ENCODE peak calls at places on chromosomes 4 and X, in four cellular contexts. X, D, G and O are unnamed samples. For H3K27me3 and H3K4me1, the result is how much of the 10 kb centered on the place peaks cover.

GRCh38 chr4:86496094-86497060 is 97.7 kb upstream of the PTPN13 start:
- DNase-seq in X (peak), D (peak), G (peak), O (no peak)

GRCh38 chr4:88527787-88528186 is 4.2 kb upstream of the PYURF start:
- DNase-seq in X (no peak), D (no peak), G (peak), O (no peak)

GRCh38 chrX:45748443-45748842 is 547.8 kb upstream of the DIPK2B start:
- DNase-seq in G (no peak), X (no peak), D (no peak), O (no peak)

GRCh38 chrX:5474282-5474681 is 754.4 kb downstream of the NLGN4X start:
- DNase-seq in G (no peak), X (no peak), D (no peak), O (no peak)

GRCh38 chrX:17638731-17639130 is 98.6 kb upstream of the SCML1 start:
- DNase-seq in G (no peak), X (no peak), D (no peak), O (no peak)

GRCh38 chrX:44873415-44874270 is 655 bp downstream of the KDM6A start:
- DNase-seq in X (peak), G (peak), D (peak), O (peak)

GRCh38 chrX:139388234-139388633 is 142.3 kb upstream of the F9 start:
- DNase-seq in D (no peak), G (no peak), X (no peak), O (no peak)

GRCh38 chr4:24991015-24991414 is 39.7 kb downstream of the LGI2 start:
- DNase-seq in D (no peak), X (no peak), G (no peak), O (no peak)

GRCh38 chr4:181479145-181479544 is 764.1 kb upstream of the TENM3 start:
- DNase-seq in X (no peak), G (no peak), D (no peak), O (no peak)

GRCh38 chr4:52657317-52657629 is 1.8 kb downstream of the USP46 start:
- DNase-seq in D (no peak), G (no peak), X (no peak), O (no peak)

GRCh38 chr4:108172231-108172779 is 3.6 kb upstream of the LEF1 start:
- DNase-seq in D (no peak), X (no peak), G (peak), O (no peak)

GRCh38 chrX:10045327-10046000 is 78.3 kb downstream of the CLDN34 start:
- DNase-seq in D (peak), X (no peak), G (no peak), O (no peak)

GRCh38 chr4:11720292-11720691 is 291.6 kb upstream of the HS3ST1 start:
- DNase-seq in D (no peak), X (no peak), G (peak), O (no peak)

GRCh38 chr4:20430555-20430954 is 178.8 kb downstream of the SLIT2 start:
- DNase-seq in D (no peak), X (no peak), G (no peak), O (no peak)

GRCh38 chr4:31613946-31614623 is 893.9 kb downstream of the PCDH7 start:
- DNase-seq in D (no peak), G (peak), X (peak), O (no peak)

GRCh38 chrX:136250191-136251041 is 784 bp downstream of the MAP7D3 start:
- DNase-seq in X (peak), G (no peak), D (no peak), O (no peak)

GRCh38 chr4:81698536-81698935 is 226.8 kb upstream of the RASGEF1B start:
- DNase-seq in D (no peak), X (no peak), G (no peak), O (no peak)

GRCh38 chr4:76058888-76059426 is 15.6 kb upstream of the ART3 start:
- DNase-seq in D (no peak), X (no peak), G (no peak), O (no peak)

GRCh38 chrX:39470588-39471155 is 627.1 kb downstream of the BCOR start:
- DNase-seq in D (no peak), G (no peak), X (no peak), O (no peak)

GRCh38 chr4:6019316-6020263 is 1.4 kb upstream of the C4orf50 start:
- DNase-seq in X (peak), D (peak), G (peak), O (no peak)

GRCh38 chr4:40547446-40548132 is 82.1 kb downstream of the RBM47 start:
- DNase-seq in X (no peak), G (no peak), D (no peak), O (no peak)

GRCh38 chr4:123438031-123438430 is 41.4 kb downstream of the SPRY1 start:
- DNase-seq in D (peak), G (no peak), X (no peak), O (no peak)

GRCh38 chr4:100786481-100786880 is 268.7 kb upstream of the EMCN start:
- DNase-seq in G (no peak), D (no peak), X (no peak), O (no peak)

GRCh38 chr4:102665527-102665926 is 95.2 kb downstream of the MANBA start:
- DNase-seq in G (no peak), D (no peak), X (no peak), O (no peak)

GRCh38 chr4:154421618-154422017 is 70.0 kb downstream of the DCHS2 start:
- DNase-seq in D (no peak), G (no peak), X (no peak), O (no peak)

GRCh38 chr4:120327276-120327675 is 260.6 kb upstream of the MAD2L1 start:
- DNase-seq in X (no peak), G (no peak), D (no peak), O (no peak)

DNA sequence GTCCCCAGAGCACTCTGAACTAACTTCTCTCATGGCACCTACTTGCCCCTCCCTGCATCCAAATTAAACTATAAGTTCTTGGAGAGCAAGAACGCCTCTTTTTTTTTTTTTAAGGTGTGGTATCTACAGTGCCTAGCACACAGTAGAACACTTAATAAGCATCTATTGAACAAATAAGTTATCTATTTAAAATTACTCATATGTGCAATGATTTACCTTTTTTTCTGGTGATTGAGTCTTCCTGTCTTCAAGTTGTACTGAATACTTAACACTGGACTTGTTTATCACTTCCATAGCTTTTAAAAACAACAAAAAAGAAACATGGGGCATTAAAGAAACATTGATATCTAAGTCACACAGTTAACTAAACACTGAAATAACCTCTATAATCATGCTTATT is 29.1 kb downstream of the HAUS3 start:
- DNase-seq in D (no peak), X (no peak), G (no peak), O (no peak)
- H3K27me3 ChIP-seq in D (under half), X (under half), G (under half), O (under half)

GRCh38 chrX:118718737-118719136 is 8.7 kb upstream of the IL13RA1 start:
- DNase-seq in D (no peak), X (no peak), G (no peak), O (no peak)

GRCh38 chrX:118724352-118724751 is 3.1 kb upstream of the IL13RA1 start:
- DNase-seq in G (no peak), X (no peak), D (no peak), O (no peak)

GRCh38 chrX:118723376-118723775 is 4.0 kb upstream of the IL13RA1 start:
- DNase-seq in G (peak), X (no peak), D (no peak), O (no peak)

GRCh38 chrX:118717703-118718391 is 9.6 kb upstream of the IL13RA1 start:
- DNase-seq in D (no peak), G (no peak), X (no peak), O (no peak)

DNA sequence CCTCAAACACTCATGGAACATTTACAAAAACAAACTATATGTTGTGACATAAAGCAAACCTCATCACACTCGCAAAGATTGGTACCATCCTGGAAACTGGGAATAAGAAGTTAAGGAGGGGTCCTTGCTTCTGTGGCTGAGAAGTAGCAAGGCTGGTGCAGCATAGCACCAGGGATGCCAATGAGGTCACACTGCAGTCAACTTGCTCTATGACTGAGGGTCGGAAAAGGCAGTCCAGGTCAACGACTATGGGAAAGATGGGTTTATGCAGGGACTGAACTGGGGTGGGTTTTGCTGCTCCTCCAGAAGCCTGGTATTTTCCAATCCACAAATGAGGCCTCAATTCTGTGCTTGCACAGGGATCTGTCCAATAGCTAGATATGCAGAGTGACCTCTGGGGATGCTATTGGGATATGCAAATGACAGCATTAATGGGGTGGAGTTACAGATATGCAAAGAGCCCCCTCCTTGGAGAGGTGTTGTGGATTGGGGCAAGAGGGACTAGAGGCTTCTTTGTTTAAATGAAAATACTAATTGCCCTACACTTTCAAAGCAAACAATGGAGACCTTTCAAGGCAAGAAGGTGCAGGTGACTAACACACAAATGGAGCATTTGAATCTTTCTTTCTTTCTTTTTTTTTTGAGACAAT is 7.2 kb upstream of the IL13RA1 start:
- DNase-seq in G (no peak), D (no peak), X (no peak), O (no peak)
- H3K4me1 ChIP-seq in G (under half), D (under half), X (under half), O (under half)

DNA sequence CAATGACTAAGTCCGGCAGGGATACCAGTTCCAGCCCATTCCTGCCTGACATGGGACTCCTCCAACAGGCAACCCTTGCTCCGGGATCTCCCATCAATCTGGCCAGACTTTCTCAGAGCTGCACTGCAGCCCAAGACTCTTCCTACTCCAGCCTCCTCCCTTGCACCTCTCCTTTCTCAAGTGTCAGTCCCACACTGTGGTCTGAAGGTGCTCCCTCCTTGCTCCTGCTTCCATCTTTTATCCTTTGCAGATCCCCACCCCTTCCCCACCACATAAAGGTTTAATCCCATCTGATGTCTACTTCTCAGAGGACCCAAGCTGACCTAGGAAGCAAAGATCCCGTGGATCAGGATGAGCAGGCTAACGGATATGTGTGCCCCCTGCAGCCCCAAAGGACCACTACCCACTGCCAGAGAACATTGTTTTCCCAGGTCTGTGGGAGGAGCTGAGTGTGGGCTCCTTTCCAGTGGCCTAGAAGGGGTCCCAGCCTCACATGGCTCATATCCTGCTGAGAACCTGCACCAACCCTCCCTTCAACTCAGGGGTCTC is 33.3 kb upstream of the XPNPEP2 start:
- DNase-seq in X (no peak), D (no peak), G (no peak), O (no peak)
- H3K27me3 ChIP-seq in X (under half), D (under half), G (under half), O (under half)

DNA sequence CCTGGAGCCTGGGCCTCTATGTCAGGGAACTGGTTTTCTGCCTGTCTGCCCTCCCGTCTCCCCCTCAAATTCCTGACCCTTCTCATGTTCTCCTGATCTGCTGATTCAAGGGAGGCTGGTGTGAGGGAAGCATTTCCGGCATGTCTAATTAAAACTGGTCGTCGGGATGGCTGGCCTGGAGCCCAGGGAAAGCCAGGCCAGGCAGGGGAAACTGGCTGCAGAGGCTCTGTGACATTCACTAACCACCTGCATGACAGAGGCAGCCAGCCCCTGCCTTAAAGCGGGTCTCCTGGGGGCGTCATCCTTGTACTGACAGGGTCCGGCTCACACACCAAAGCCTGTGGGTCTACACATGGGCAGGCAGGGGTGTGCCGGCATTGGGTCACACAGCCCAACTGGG is 35.2 kb downstream of the ABLIM2 start:
- DNase-seq in D (no peak), G (no peak), X (no peak), O (no peak)
- H3K4me1 ChIP-seq in D (under half), G (under half), X (under half), O (under half)